ENCODE peak calls at places on chromosome 2, in six cellular contexts. Y, P, G, A, I and U are unnamed samples.

GRCh38 chr2:166651080-166651675 is 157.1 kb upstream of the SCN7A start:
- DNase-seq in P (no peak), I (no peak), A (no peak), Y (peak), G (no peak), U (no peak)

GRCh38 chr2:216735086-216735485 is 39.7 kb upstream of the IGFBP5 start:
- DNase-seq in Y (no peak), G (no peak), I (peak), P (no peak), A (peak), U (no peak)

GRCh38 chr2:17149945-17150344 is 368.3 kb downstream of the RAD51AP2 start:
- DNase-seq in G (no peak), P (no peak), Y (no peak), I (no peak), A (no peak), U (no peak)

GRCh38 chr2:12675352-12675795 is 41.4 kb upstream of the TRIB2 start:
- DNase-seq in Y (peak), P (no peak), G (no peak), I (no peak), A (no peak), U (no peak)

GRCh38 chr2:128134573-128134972 is 43.6 kb downstream of the UGGT1 start:
- DNase-seq in A (no peak), I (no peak), Y (no peak), G (no peak), P (no peak), U (no peak)

GRCh38 chr2:183349046-183349445 is 224.8 kb downstream of the NUP35 start:
- DNase-seq in Y (no peak), P (peak), I (no peak), A (no peak), G (no peak), U (no peak)

GRCh38 chr2:10052216-10052615 is 8.9 kb downstream of the KLF11 start:
- DNase-seq in I (no peak), Y (no peak), P (no peak), A (no peak), G (no peak), U (no peak)

GRCh38 chr2:29228276-29228675 is 113.1 kb downstream of the CLIP4 start:
- DNase-seq in P (no peak), Y (no peak), G (no peak), A (no peak), I (no peak), U (no peak)

GRCh38 chr2:219803294-219803693 is 175.9 kb downstream of the SLC4A3 start:
- DNase-seq in P (no peak), A (no peak), G (no peak), Y (peak), I (no peak), U (no peak)

GRCh38 chr2:17166506-17166905 is 351.7 kb downstream of the RAD51AP2 start:
- DNase-seq in I (no peak), Y (peak), G (no peak), P (no peak), A (no peak), U (no peak)

GRCh38 chr2:1514391-1515072 is 101.3 kb downstream of the TPO start:
- DNase-seq in G (no peak), I (no peak), P (no peak), A (no peak), Y (no peak), U (no peak)

GRCh38 chr2:228048838-228049490 is 132.5 kb downstream of the SPHKAP start:
- DNase-seq in P (peak), I (peak), A (peak), G (no peak), Y (peak), U (peak)
- TF ChIP-seq CTCF in P (peak), I (peak), A (peak), G (no peak), Y (peak), U (peak)

DNA sequence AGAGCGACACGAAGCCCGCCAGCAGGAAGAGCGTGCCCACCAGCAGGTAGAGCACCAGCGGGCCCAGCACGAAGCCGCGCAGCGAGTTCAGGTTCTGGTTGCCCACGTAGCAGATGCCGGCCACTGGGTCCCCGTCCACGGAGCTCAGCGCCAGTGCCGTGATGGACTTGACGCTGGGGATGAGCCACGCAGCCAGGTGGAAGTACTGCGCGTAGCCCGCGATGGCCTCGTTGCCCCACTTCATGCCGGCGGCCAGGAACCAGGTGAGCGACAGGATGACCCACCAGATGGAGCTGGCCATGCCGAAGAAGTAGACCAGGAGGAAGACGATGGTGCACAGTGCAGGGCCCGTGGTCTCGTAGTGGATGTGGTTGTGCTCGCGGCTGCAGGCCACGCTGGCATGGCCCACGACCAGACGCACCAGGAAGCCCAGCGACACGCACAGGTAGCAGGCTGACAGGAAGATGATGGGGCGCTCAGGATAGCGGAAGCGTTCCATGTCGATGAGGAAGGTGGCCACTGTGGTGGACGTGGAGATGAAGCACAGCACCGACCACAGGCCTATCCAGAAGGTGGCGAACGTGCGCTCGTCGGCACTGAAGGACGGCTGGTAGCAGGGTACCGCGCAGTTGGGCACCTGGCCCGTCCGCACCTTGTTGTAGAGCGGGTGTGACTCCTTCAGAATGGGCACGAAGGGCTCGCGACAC is 2.1 kb downstream of the FZD5 start:
- DNase-seq in I (no peak), Y (peak), G (no peak), A (no peak), P (peak), U (peak)
- TF ChIP-seq CTCF in I (peak), Y (peak), G (no peak), A (peak), P (peak), U (no peak)

GRCh38 chr2:236176417-236176816 is 8.2 kb upstream of the GBX2 start:
- DNase-seq in G (no peak), I (no peak), P (peak), A (no peak), Y (peak), U (peak)

GRCh38 chr2:236176951-236177350 is 8.8 kb upstream of the GBX2 start:
- DNase-seq in A (no peak), G (no peak), I (no peak), Y (no peak), P (no peak), U (no peak)

GRCh38 chr2:236178921-236179652 is 10.9 kb upstream of the GBX2 start:
- DNase-seq in P (peak), I (no peak), G (no peak), A (no peak), Y (no peak), U (peak)

GRCh38 chr2:236177967-236178909 is 10.1 kb upstream of the GBX2 start:
- DNase-seq in Y (peak), A (no peak), I (peak), P (peak), G (no peak), U (peak)

GRCh38 chr2:236177604-236177966 is 9.4 kb upstream of the GBX2 start:
- DNase-seq in I (peak), P (peak), A (no peak), Y (peak), G (no peak), U (peak)
- TF ChIP-seq CTCF in I (no peak), P (peak), A (peak), Y (peak), G (no peak), U (peak)

GRCh38 chr2:67524777-67525176 is 127.6 kb downstream of the ETAA1 start:
- DNase-seq in P (no peak), Y (no peak), G (no peak), I (no peak), A (no peak), U (no peak)

GRCh38 chr2:67528320-67528719 is 131.2 kb downstream of the ETAA1 start:
- DNase-seq in A (no peak), Y (no peak), I (no peak), P (no peak), G (no peak), U (no peak)

GRCh38 chr2:67524236-67524635 is 127.1 kb downstream of the ETAA1 start:
- DNase-seq in A (no peak), Y (no peak), P (no peak), I (no peak), G (no peak), U (no peak)

GRCh38 chr2:67522154-67522553 is 125.0 kb downstream of the ETAA1 start:
- DNase-seq in Y (no peak), A (no peak), P (no peak), G (no peak), I (no peak), U (no peak)

DNA sequence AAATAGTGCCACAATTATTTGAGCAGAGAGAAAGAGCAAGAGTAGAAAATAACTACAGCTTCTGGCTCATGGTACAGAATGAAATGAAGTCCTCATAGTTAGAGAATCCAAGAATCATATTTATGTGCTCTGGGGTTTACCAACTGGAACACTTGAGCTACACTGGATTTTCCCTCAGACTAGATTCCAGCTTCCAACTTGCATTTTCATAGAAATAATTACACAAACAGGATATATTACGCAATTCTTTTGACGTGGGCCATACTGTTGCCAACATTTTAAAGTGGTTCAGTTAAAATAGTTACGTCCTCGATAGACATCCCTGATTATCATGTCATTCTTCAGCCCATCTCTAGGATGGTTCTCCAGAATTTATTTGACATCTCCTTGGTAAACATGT is 129.2 kb downstream of the ETAA1 start:
- DNase-seq in P (no peak), G (no peak), A (no peak), Y (peak), I (no peak), U (no peak)
- TF ChIP-seq CTCF in P (no peak), G (no peak), A (no peak), Y (no peak), I (no peak), U (no peak)

GRCh38 chr2:23402205-23402740 is 17.3 kb downstream of the KLHL29 start:
- DNase-seq in G (no peak), Y (no peak), I (no peak), A (no peak), P (no peak), U (no peak)

GRCh38 chr2:23399674-23400261 is 14.8 kb downstream of the KLHL29 start:
- DNase-seq in Y (no peak), I (no peak), A (no peak), P (no peak), G (no peak), U (peak)

GRCh38 chr2:23401427-23402204 is 16.6 kb downstream of the KLHL29 start:
- DNase-seq in Y (no peak), A (no peak), G (no peak), I (no peak), P (no peak), U (no peak)

GRCh38 chr2:23400703-23401102 is 15.7 kb downstream of the KLHL29 start:
- DNase-seq in A (no peak), G (no peak), Y (no peak), I (no peak), P (no peak), U (no peak)

DNA sequence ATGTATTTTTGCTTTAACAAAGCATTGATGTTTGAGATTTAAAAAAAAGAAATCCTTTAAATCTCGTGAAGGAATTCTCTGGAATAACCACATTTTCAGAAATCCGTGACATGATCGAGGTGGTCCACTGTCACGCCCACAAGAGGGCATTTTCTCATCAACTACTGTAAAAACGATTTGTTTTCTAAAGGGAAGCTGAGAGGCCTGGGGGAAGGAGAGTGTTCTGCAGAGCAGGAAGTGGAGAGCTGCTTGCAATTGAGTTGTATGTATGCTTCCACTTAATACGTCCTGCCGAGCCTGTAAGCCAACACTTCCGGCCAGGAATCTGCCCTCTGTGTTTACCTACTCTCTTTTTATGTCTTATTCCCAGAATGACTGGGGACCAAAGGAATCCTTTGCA is 19.4 kb downstream of the KLHL29 start:
- DNase-seq in A (peak), G (peak), P (peak), Y (peak), I (no peak), U (peak)
- TF ChIP-seq CTCF in A (peak), G (no peak), P (peak), Y (peak), I (peak), U (no peak)

GRCh38 chr2:54558188-54558975 is 102.3 kb downstream of the SPTBN1 start:
- DNase-seq in P (peak), I (peak), G (peak), A (no peak), Y (peak), U (peak)
- TF ChIP-seq CTCF in P (no peak), I (no peak), G (no peak), A (no peak), Y (no peak), U (no peak)

DNA sequence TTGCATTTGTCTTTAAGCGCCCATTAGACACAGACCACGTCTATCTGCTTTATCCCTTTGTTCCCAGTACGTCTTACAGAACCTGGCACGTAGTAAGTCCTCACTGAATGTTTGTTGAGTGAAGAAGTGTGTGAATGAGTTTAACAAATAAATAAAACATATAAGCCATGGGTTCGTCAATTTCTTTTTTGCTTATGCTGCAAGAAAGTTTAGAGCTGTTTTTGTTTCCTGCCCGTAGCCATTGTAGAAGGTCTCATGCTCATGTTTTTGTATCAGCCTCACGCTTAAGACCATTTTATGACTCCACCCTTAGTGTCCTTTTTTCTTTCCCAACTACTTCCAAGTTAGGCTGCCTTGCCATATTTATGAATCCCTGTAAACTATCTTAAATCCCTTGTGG is 2.5 kb downstream of the ADD2 start:
- DNase-seq in Y (no peak), G (no peak), A (no peak), P (no peak), I (no peak), U (no peak)
- TF ChIP-seq CTCF in Y (no peak), G (no peak), A (no peak), P (no peak), I (no peak), U (no peak)

GRCh38 chr2:126531029-126531428 is 124.9 kb upstream of the GYPC start:
- DNase-seq in Y (no peak), A (no peak), P (no peak), I (no peak), G (no peak), U (no peak)

DNA sequence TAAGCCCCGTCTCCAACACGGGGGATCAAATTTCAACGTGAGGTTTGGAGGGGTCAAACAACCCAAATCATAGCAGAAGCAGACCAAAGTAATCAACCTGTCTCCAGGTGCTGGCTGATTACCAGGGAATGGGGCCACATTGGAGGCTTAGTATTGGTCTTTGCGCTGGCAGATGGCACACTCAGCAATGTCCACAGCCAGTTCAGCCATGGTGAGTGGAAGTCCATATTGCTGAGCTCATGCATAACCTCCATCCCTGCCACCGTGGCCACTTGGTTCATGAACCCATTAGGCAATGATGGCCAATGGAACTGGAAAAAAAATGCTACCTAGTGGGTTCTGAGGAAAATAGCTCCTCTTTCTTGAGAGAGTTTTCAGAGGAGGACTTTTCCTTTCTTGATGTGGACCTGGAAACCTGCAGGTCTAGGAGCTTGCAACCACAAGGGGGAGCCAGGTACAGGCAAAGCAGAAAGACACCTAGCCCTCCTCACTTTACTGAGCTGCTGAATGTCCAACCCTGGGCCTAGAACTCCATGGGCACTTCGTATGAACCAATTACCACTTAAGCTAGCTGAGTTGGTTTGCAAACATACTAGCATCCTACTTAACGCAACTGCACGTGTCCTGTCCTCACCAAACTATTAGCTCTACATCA is 128.0 kb upstream of the GYPC start:
- DNase-seq in I (peak), A (peak), P (peak), G (peak), Y (peak), U (peak)
- TF ChIP-seq CTCF in I (peak), A (peak), P (peak), G (peak), Y (peak), U (peak)

GRCh38 chr2:207008105-207008990 is 69.0 kb downstream of the CPO start:
- DNase-seq in I (no peak), P (peak), G (no peak), Y (peak), A (no peak), U (no peak)
- TF ChIP-seq CTCF in I (peak), P (no peak), G (peak), Y (peak), A (peak), U (no peak)

GRCh38 chr2:170323743-170324142 is 145.8 kb downstream of the MYO3B start:
- DNase-seq in G (no peak), I (no peak), P (no peak), Y (no peak), A (no peak), U (no peak)

GRCh38 chr2:170321526-170321925 is 143.6 kb downstream of the MYO3B start:
- DNase-seq in Y (peak), I (no peak), P (no peak), A (no peak), G (no peak), U (no peak)

GRCh38 chr2:170320948-170321347 is 143.0 kb downstream of the MYO3B start:
- DNase-seq in P (no peak), A (no peak), I (no peak), Y (no peak), G (no peak), U (no peak)

DNA sequence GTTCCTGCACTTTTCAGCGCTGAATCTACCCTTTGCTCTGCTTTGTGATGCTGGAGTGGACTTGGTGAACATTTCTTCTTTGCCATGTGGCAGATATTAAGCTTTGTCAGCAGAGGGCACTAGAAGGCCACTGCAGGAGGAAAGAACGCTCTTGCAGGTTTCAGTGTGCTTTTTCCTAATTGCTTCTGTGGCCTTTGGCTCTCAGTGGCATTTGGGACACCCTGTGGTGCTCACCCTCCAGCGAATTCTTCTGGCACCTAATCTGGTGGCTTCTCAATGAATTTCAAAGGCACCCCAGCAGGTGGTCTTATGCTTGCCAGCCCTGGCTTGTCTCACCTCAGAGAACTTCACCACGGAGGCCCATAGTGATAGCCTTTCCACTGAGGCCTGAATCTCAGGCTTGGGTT is 146.7 kb downstream of the MYO3B start:
- DNase-seq in G (no peak), I (peak), Y (peak), A (no peak), P (peak), U (peak)
- TF ChIP-seq CTCF in G (peak), I (peak), Y (peak), A (peak), P (peak), U (peak)